ENCODE peak calls at places on chromosomes 16 and 17, in eight cellular contexts. L, R, S, M, U, O, H and Z are unnamed samples.

GRCh38 chr17:83065660-83066542 is 13.5 kb upstream of the METRNL start:
- DNase-seq in L (no peak), R (no peak), S (no peak), M (no peak), U (peak), O (no peak), H (no peak), Z (peak)

GRCh38 chr17:29095439-29095838 is 52.5 kb downstream of the PIPOX start:
- DNase-seq in L (no peak), R (no peak), S (no peak), M (no peak), U (no peak), O (no peak), H (no peak), Z (no peak)

GRCh38 chr16:24906199-24906808 is 60.5 kb downstream of the SLC5A11 start:
- DNase-seq in L (peak), R (no peak), S (no peak), M (no peak), U (no peak), O (no peak), H (no peak), Z (no peak)

GRCh38 chr17:36072431-36073121 is 8.5 kb downstream of the CCL18 start:
- DNase-seq in L (peak), R (peak), S (no peak), M (peak), U (peak), O (peak), H (peak), Z (peak)

GRCh38 chr16:47965439-47965838 is 190.4 kb downstream of the ABCC12 start:
- DNase-seq in L (peak), R (no peak), S (no peak), M (peak), U (no peak), O (no peak), H (no peak), Z (no peak)

GRCh38 chr17:2215616-2216364 is 87.8 kb downstream of the SMG6 start:
- DNase-seq in L (peak), R (peak), S (peak), M (peak), U (peak), O (peak), H (no peak), Z (peak)

GRCh38 chr16:12612598-12613101 is 191.0 kb downstream of the CPPED1 start:
- DNase-seq in L (no peak), R (no peak), S (no peak), M (peak), U (no peak), O (no peak), H (no peak), Z (no peak)

GRCh38 chr16:10080031-10080772 is 102.0 kb downstream of the GRIN2A start:
- DNase-seq in L (peak), R (no peak), S (no peak), M (peak), U (peak), O (no peak), H (no peak), Z (peak)

GRCh38 chr16:28133666-28134065 is 70.2 kb upstream of the GSG1L start:
- DNase-seq in L (no peak), R (no peak), S (no peak), M (no peak), U (no peak), O (no peak), H (no peak), Z (no peak)

GRCh38 chr16:13902677-13903076 is 17.3 kb upstream of the ERCC4 start:
- DNase-seq in L (peak), R (no peak), S (no peak), M (no peak), U (no peak), O (no peak), H (no peak), Z (no peak)

GRCh38 chr16:4593069-4593468 is 21.6 kb downstream of the UBALD1 start:
- DNase-seq in L (no peak), R (no peak), S (no peak), M (no peak), U (no peak), O (no peak), H (peak), Z (no peak)

GRCh38 chr16:8846401-8846932 is 22.3 kb downstream of the CARHSP1 start:
- DNase-seq in L (no peak), R (no peak), S (no peak), M (no peak), U (no peak), O (no peak), H (no peak), Z (no peak)

GRCh38 chr17:560379-560935 is 154.2 kb downstream of the VPS53 start:
- DNase-seq in L (peak), R (no peak), S (no peak), M (no peak), U (no peak), O (no peak), H (no peak), Z (no peak)

GRCh38 chr17:67474081-67474661 is 97.1 kb downstream of the PITPNC1 start:
- DNase-seq in L (no peak), R (no peak), S (no peak), M (peak), U (peak), O (no peak), H (no peak), Z (peak)

GRCh38 chr16:8486985-8487384 is 103.3 kb downstream of the TMEM114 start:
- DNase-seq in L (no peak), R (no peak), S (no peak), M (no peak), U (no peak), O (no peak), H (no peak), Z (no peak)

GRCh38 chr16:71565812-71566700 is 10.8 kb downstream of the TAT start:
- DNase-seq in L (no peak), R (no peak), S (no peak), M (no peak), U (no peak), O (no peak), H (no peak), Z (no peak)

GRCh38 chr17:76076100-76076764 is 1.7 kb downstream of the GALR2 start:
- DNase-seq in L (no peak), R (peak), S (no peak), M (peak), U (no peak), O (no peak), H (no peak), Z (no peak)

GRCh38 chr16:75062135-75062943 is 54.2 kb downstream of the LDHD start:
- DNase-seq in L (no peak), R (no peak), S (no peak), M (peak), U (peak), O (no peak), H (no peak), Z (peak)

GRCh38 chr17:77213778-77214132 is 73.0 kb downstream of the SEC14L1 start:
- DNase-seq in L (no peak), R (no peak), S (no peak), M (no peak), U (no peak), O (no peak), H (no peak), Z (no peak)